ENCODE peak calls at places on chromosomes 1 and 21, in seven cellular contexts. I, W, P, M, Y, S and C are unnamed samples.

GRCh38 chr1:60621524-60621923 is 460.8 kb upstream of the NFIA start:
- DNase-seq in W (no peak), S (no peak), P (no peak), M (no peak), Y (no peak), I (no peak), C (no peak)

GRCh38 chr1:24437631-24438396 is 22.2 kb downstream of the NIPAL3 start:
- DNase-seq in S (no peak), W (no peak), P (no peak), I (no peak), Y (no peak), M (no peak), C (no peak)

GRCh38 chr1:183103141-183103540 is 79.9 kb downstream of the LAMC1 start:
- DNase-seq in I (no peak), S (no peak), W (no peak), Y (no peak), M (no peak), P (no peak), C (no peak)

GRCh38 chr1:1033731-1034437 is 14.0 kb downstream of the AGRN start:
- DNase-seq in M (no peak), W (no peak), Y (peak; percentile 12), I (no peak), S (no peak), P (no peak), C (no peak)

GRCh38 chr1:37519613-37520012 is 5.0 kb upstream of the MEAF6 start:
- DNase-seq in I (no peak), P (peak; percentile 39), S (no peak), Y (no peak), M (no peak), W (no peak), C (no peak)

GRCh38 chr1:228353601-228354371 is 52.8 kb downstream of the TRIM11 start:
- DNase-seq in W (no peak), S (no peak), I (no peak), P (no peak), Y (no peak), M (no peak), C (no peak)

GRCh38 chr1:17599301-17600300 is 60.1 kb downstream of the ARHGEF10L start:
- DNase-seq in I (no peak), W (no peak), S (no peak), M (peak; percentile 51), P (no peak), Y (no peak), C (no peak)

GRCh38 chr1:90709535-90709934 is 7.6 kb downstream of the BARHL2 start:
- DNase-seq in M (no peak), I (no peak), Y (no peak), P (no peak), S (no peak), W (no peak), C (peak; percentile 17)

GRCh38 chr21:36337099-36337509 is 17.1 kb downstream of the MORC3 start:
- DNase-seq in M (no peak), P (no peak), Y (no peak), S (no peak), W (no peak), I (no peak), C (no peak)

GRCh38 chr1:47624531-47624930 is 186.7 kb downstream of the FOXD2 start:
- DNase-seq in I (no peak), W (no peak), P (peak; percentile 6), M (peak; percentile 52), Y (no peak), S (no peak), C (no peak)

GRCh38 chr1:152486400-152487006 is 24.1 kb upstream of the LCE5A start:
- DNase-seq in Y (no peak), I (no peak), S (peak; percentile 30), P (no peak), M (no peak), W (no peak), C (no peak)

GRCh38 chr21:44506279-44507255 is 33.4 kb downstream of the KRTAP10-1 start:
- DNase-seq in P (no peak), W (no peak), Y (no peak), S (no peak), M (no peak), I (no peak), C (no peak)

GRCh38 chr1:110285316-110285715 is 53.9 kb upstream of the RBM15 start:
- DNase-seq in S (no peak), Y (no peak), W (no peak), M (no peak), I (no peak), P (no peak), C (no peak)

GRCh38 chr1:156746716-156747631 is 4.5 kb downstream of the HDGF start:
- DNase-seq in Y (peak; percentile 68), I (peak; percentile 58), S (peak; percentile 98), W (peak; percentile 95), P (peak; percentile 62), M (peak; percentile 93), C (peak; percentile 77)

GRCh38 chr1:153525088-153525713 is 10.6 kb downstream of the S100A6 start:
- DNase-seq in M (no peak), S (no peak), W (no peak), I (no peak), P (no peak), Y (no peak), C (no peak)

GRCh38 chr1:157201767-157202166 is 63.6 kb upstream of the ETV3 start:
- DNase-seq in P (no peak), Y (no peak), I (no peak), W (peak; percentile 19), M (no peak), S (no peak), C (no peak)

GRCh38 chr1:212137854-212138253 is 102.3 kb downstream of the DTL start:
- DNase-seq in W (no peak), S (no peak), Y (no peak), M (no peak), P (no peak), I (no peak), C (no peak)

GRCh38 chr1:91501527-91501859 is 842 bp downstream of the CDC7 start:
- DNase-seq in I (peak; percentile 63), P (no peak), M (no peak), S (no peak), W (no peak), Y (no peak), C (no peak)

GRCh38 chr1:160113407-160113806 is 2.2 kb upstream of the ATP1A2 start:
- DNase-seq in P (no peak), M (no peak), W (no peak), I (no peak), S (no peak), Y (no peak), C (no peak)

GRCh38 chr1:21022279-21023040 is 154.2 kb downstream of the EIF4G3 start:
- DNase-seq in M (peak; percentile 63), I (peak; percentile 79), S (peak; percentile 51), P (no peak), W (peak; percentile 80), Y (no peak), C (peak; percentile 57)

GRCh38 chr1:156337052-156337887 is 822 bp downstream of the CCT3 start:
- DNase-seq in Y (no peak), I (no peak), S (no peak), P (no peak), W (no peak), M (no peak), C (no peak)

GRCh38 chr1:113123737-113124136 is 50.7 kb downstream of the LRIG2 start:
- DNase-seq in P (no peak), W (no peak), M (no peak), I (no peak), Y (no peak), S (no peak), C (no peak)

GRCh38 chr1:86466986-86467385 is 1.7 kb upstream of the CLCA1 start:
- DNase-seq in M (no peak), P (no peak), W (no peak), Y (no peak), S (no peak), I (no peak), C (no peak)

GRCh38 chr1:155131285-155131684 is 3.6 kb downstream of the EFNA1 start:
- DNase-seq in M (no peak), W (peak; percentile 87), P (no peak), I (no peak), Y (no peak), S (no peak), C (no peak)

GRCh38 chr1:183600136-183600535 is 9.9 kb upstream of the NCF2 start:
- DNase-seq in M (no peak), P (no peak), I (no peak), S (no peak), W (no peak), Y (no peak), C (no peak)

GRCh38 chr1:65075123-65075976 is 72.7 kb upstream of the AK4 start:
- DNase-seq in M (peak; percentile 63), P (peak; percentile 66), I (peak; percentile 23), W (peak; percentile 89), Y (peak; percentile 56), S (peak; percentile 59), C (peak; percentile 41)

GRCh38 chr1:82491301-82491986 is 690.7 kb downstream of the ADGRL2 start:
- DNase-seq in Y (no peak), I (no peak), M (no peak), P (no peak), S (no peak), W (no peak), C (no peak)

GRCh38 chr1:64631346-64632052 is 113.4 kb upstream of the RAVER2 start:
- DNase-seq in Y (no peak), S (no peak), I (no peak), P (no peak), W (no peak), M (no peak), C (no peak)

GRCh38 chr1:219794085-219794743 is 134.1 kb downstream of the SLC30A10 start:
- DNase-seq in W (no peak), I (no peak), M (no peak), P (no peak), S (no peak), Y (no peak), C (no peak)